ENCODE peak calls at places on chromosomes 1 and 21, in four cellular contexts. U, C, V and Q are unnamed samples.

GRCh38 chr1:224080082-224080774 is 33.7 kb upstream of the FBXO28 start:
- DNase-seq in U (no peak), C (no peak), V (no peak), Q (no peak)

GRCh38 chr1:109425902-109426277 is 358 bp downstream of the PSMA5 start:
- DNase-seq in U (no peak), C (peak), V (peak), Q (peak)

GRCh38 chr1:187157115-187157514 is 328.4 kb downstream of the PLA2G4A start:
- DNase-seq in U (no peak), C (no peak), V (no peak), Q (no peak)

GRCh38 chr1:64948905-64949833 is 17.2 kb downstream of the JAK1 start:
- DNase-seq in U (no peak), C (peak), V (no peak), Q (peak)

GRCh38 chr1:157770442-157771043 is 6.4 kb downstream of the FCRL2 start:
- DNase-seq in U (no peak), C (no peak), V (peak), Q (no peak)

GRCh38 chr1:226132731-226133503 is 53.6 kb downstream of the ACBD3 start:
- DNase-seq in U (no peak), C (no peak), V (no peak), Q (no peak)

GRCh38 chr21:33477066-33477465 is 2.7 kb downstream of the TMEM50B start:
- DNase-seq in U (no peak), C (no peak), V (no peak), Q (no peak)

GRCh38 chr1:84570436-84571149 is 3.6 kb downstream of the CTBS start:
- DNase-seq in U (no peak), C (no peak), V (no peak), Q (no peak)

GRCh38 chr1:54271341-54271740 is 71.4 kb downstream of the MRPL37 start:
- DNase-seq in U (peak), C (no peak), V (no peak), Q (no peak)

GRCh38 chr1:84675106-84675505 is 15.2 kb downstream of the SSX2IP start:
- DNase-seq in U (no peak), C (no peak), V (no peak), Q (no peak)

GRCh38 chr1:35192056-35192852 is 691 bp downstream of the SFPQ start:
- DNase-seq in U (peak), C (peak), V (peak), Q (peak)

GRCh38 chr1:15100369-15101111 is 53.0 kb upstream of the TMEM51 start:
- DNase-seq in U (no peak), C (peak), V (peak), Q (peak)

GRCh38 chr21:35578350-35578782 is 482.0 kb downstream of the SETD4 start:
- DNase-seq in U (no peak), C (no peak), V (no peak), Q (no peak)

GRCh38 chr1:33239487-33239886 is 16.8 kb upstream of the ZNF362 start:
- DNase-seq in U (peak), C (no peak), V (no peak), Q (no peak)

GRCh38 chr1:230938924-230939368 is 39.7 kb downstream of the TTC13 start:
- DNase-seq in U (no peak), C (no peak), V (no peak), Q (no peak)

GRCh38 chr1:906532-907420 is 16.9 kb upstream of the SAMD11 start:
- DNase-seq in U (peak), C (no peak), V (no peak), Q (peak)